ENCODE peak calls at places on chromosomes 16 and 17, in six cellular contexts. N is upper lobe of right lung; I is effector memory CD4-positive, alpha-beta T cell; G is hepatocyte; Z is Peyer's patch; T is lower lobe of right lung. O is an unnamed sample.

GRCh38 chr17:15659663-15660062 is 24.4 kb downstream of the TRIM16 start:
- DNase-seq in I (no peak), N (peak; percentile 68), G (no peak), T (peak; percentile 68), Z (no peak), O (no peak)

GRCh38 chr17:16001498-16001897 is 1.9 kb downstream of the TTC19 start:
- DNase-seq in T (no peak), G (no peak), Z (no peak), I (no peak), N (no peak), O (no peak)

GRCh38 chr17:4968916-4969550 is 1.4 kb upstream of the SPAG7 start:
- DNase-seq in Z (no peak), G (peak; percentile 79), T (no peak), N (no peak), I (no peak), O (no peak)

GRCh38 chr16:8850279-8850885 is 18.4 kb downstream of the CARHSP1 start:
- DNase-seq in N (peak; percentile 68), T (no peak), Z (no peak), I (no peak), G (no peak), O (no peak)

GRCh38 chr17:64506201-64506575 is at the start of gene DDX5:
- DNase-seq in G (peak; percentile 99), Z (peak; percentile 97), T (peak; percentile 99), I (peak; percentile 97), N (peak; percentile 99), O (peak; percentile 98)

GRCh38 chr17:8326591-8327583 is 12.8 kb upstream of the ODF4 start:
- DNase-seq in N (peak; percentile 73), T (no peak), I (no peak), G (peak; percentile 60), Z (no peak), O (peak; percentile 34)

GRCh38 chr17:7523033-7523432 is 25.8 kb upstream of the TNFSF12 start:
- DNase-seq in G (no peak), Z (peak; percentile 35), N (peak; percentile 60), I (no peak), T (peak; percentile 54), O (no peak)

GRCh38 chr16:25223964-25224363 is 7.2 kb downstream of the AQP8 start:
- DNase-seq in G (no peak), I (no peak), Z (no peak), T (no peak), N (no peak), O (no peak)

GRCh38 chr17:60154616-60155426 is 5.0 kb downstream of the CA4 start:
- DNase-seq in N (peak; percentile 54), Z (no peak), T (peak; percentile 37), G (no peak), I (no peak), O (peak; percentile 33)

GRCh38 chr17:42843358-42843934 is 934 bp upstream of the AOC2 start:
- DNase-seq in I (no peak), Z (no peak), T (no peak), N (no peak), G (peak; percentile 80), O (peak; percentile 45)

GRCh38 chr17:18015603-18016002 is 23.4 kb downstream of the ATPAF2 start:
- DNase-seq in I (no peak), T (no peak), Z (no peak), G (no peak), N (no peak), O (no peak)

GRCh38 chr16:13102401-13102800 is 201.0 kb downstream of the SHISA9 start:
- DNase-seq in T (no peak), G (no peak), N (no peak), Z (no peak), I (no peak), O (no peak)

GRCh38 chr16:66025751-66026150 is 340.7 kb upstream of the CDH5 start:
- DNase-seq in G (no peak), I (no peak), N (no peak), T (no peak), Z (no peak), O (no peak)

GRCh38 chr16:57194512-57194911 is 8.4 kb downstream of the RSPRY1 start:
- DNase-seq in Z (no peak), G (peak; percentile 61), N (no peak), I (no peak), T (no peak), O (no peak)

GRCh38 chr17:80501739-80502577 is 25.6 kb upstream of the NPTX1 start:
- DNase-seq in T (no peak), N (no peak), I (no peak), Z (no peak), G (no peak), O (no peak)

GRCh38 chr17:81934850-81935708 is 2.0 kb downstream of the PYCR1 start:
- DNase-seq in T (no peak), I (no peak), G (no peak), Z (no peak), N (peak; percentile 64), O (no peak)

GRCh38 chr16:77373726-77374125 is 61.1 kb downstream of the ADAMTS18 start:
- DNase-seq in I (no peak), Z (no peak), T (no peak), N (no peak), G (peak; percentile 52), O (no peak)

GRCh38 chr17:58249270-58250133 is 11.1 kb downstream of the LPO start:
- DNase-seq in G (peak; percentile 74), I (peak; percentile 47), T (peak; percentile 80), N (peak; percentile 84), Z (peak; percentile 59), O (peak; percentile 71)

GRCh38 chr16:81293909-81294802 is 20.6 kb upstream of the GAN start:
- DNase-seq in Z (no peak), N (no peak), G (peak; percentile 45), T (no peak), I (no peak), O (no peak)

GRCh38 chr17:3667366-3668278 is 756 bp downstream of the TAX1BP3 start:
- DNase-seq in I (no peak), G (peak; percentile 97), Z (peak; percentile 39), T (peak; percentile 92), N (peak; percentile 95), O (peak; percentile 68)

GRCh38 chr17:38428150-38428642 is at the start of gene ARHGAP23:
- DNase-seq in T (peak; percentile 79), G (peak; percentile 74), I (peak; percentile 38), Z (peak; percentile 20), N (peak; percentile 85), O (peak; percentile 51)

GRCh38 chr16:57574086-57574485 is 31.6 kb downstream of the ADGRG5 start:
- DNase-seq in G (no peak), T (no peak), N (no peak), I (no peak), Z (peak; percentile 10), O (no peak)

GRCh38 chr17:74354123-74354522 is 7.5 kb downstream of the BTBD17 start:
- DNase-seq in N (peak; percentile 79), I (no peak), Z (no peak), G (peak; percentile 75), T (no peak), O (peak; percentile 84)

GRCh38 chr17:49577651-49577935 is 1.9 kb downstream of the NXPH3 start:
- DNase-seq in T (no peak), Z (no peak), N (no peak), I (no peak), G (no peak), O (no peak)

GRCh38 chr17:49577978-49578893 is 2.6 kb downstream of the NXPH3 start:
- DNase-seq in G (no peak), Z (no peak), I (no peak), N (no peak), T (no peak), O (no peak)

GRCh38 chr17:49576121-49576905 is 642 bp downstream of the NXPH3 start:
- DNase-seq in T (no peak), G (peak; percentile 68), I (no peak), Z (no peak), N (peak; percentile 69), O (peak; percentile 59)

GRCh38 chr17:49575524-49576120 is at the start of gene NXPH3:
- DNase-seq in G (peak; percentile 82), T (peak; percentile 78), I (peak; percentile 33), N (peak; percentile 87), Z (no peak), O (peak; percentile 60)

GRCh38 chr17:49576906-49577650 is 1.4 kb downstream of the NXPH3 start:
- DNase-seq in I (no peak), N (no peak), T (no peak), G (peak; percentile 5), Z (no peak), O (no peak)
- H3K27me3 ChIP-seq in I (peaks cover 36% of the 10 kb centered on the region), N (peaks cover 7% of the 10 kb centered on the region), T (peaks cover 8% of the 10 kb centered on the region), G (peaks cover 38% of the 10 kb centered on the region), Z (peaks cover 14% of the 10 kb centered on the region), O (peaks cover 57% of the 10 kb centered on the region)

DNA sequence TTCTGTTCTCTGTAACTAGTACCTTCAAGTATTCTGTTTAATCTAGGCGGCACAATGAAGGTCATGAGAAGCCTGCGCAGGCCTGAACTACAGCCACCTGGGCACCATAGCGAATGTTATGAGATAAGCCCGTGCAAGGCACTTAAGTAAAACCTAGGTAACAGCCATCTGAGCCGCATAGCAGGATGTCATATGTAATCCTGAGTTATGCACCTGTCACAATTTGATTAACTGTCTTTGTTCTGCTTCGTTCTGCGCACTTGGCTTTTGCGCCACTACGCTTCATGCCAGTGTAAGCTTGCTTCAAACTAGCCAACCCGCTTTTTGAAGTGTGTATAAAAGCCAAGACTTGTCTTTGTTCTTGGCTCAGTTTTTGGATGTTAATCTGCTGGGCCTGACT is 449.8 kb downstream of the KCNJ18 start:
- DNase-seq in N (no peak), G (no peak), T (no peak), I (no peak), Z (no peak), O (no peak)
- H3K9me3 ChIP-seq in N (no peaks in the 10 kb centered on the region), G (peaks cover 4% of the 10 kb centered on the region), T (no peaks in the 10 kb centered on the region), I (no peaks in the 10 kb centered on the region), Z (no peaks in the 10 kb centered on the region), O (no peaks in the 10 kb centered on the region)

DNA sequence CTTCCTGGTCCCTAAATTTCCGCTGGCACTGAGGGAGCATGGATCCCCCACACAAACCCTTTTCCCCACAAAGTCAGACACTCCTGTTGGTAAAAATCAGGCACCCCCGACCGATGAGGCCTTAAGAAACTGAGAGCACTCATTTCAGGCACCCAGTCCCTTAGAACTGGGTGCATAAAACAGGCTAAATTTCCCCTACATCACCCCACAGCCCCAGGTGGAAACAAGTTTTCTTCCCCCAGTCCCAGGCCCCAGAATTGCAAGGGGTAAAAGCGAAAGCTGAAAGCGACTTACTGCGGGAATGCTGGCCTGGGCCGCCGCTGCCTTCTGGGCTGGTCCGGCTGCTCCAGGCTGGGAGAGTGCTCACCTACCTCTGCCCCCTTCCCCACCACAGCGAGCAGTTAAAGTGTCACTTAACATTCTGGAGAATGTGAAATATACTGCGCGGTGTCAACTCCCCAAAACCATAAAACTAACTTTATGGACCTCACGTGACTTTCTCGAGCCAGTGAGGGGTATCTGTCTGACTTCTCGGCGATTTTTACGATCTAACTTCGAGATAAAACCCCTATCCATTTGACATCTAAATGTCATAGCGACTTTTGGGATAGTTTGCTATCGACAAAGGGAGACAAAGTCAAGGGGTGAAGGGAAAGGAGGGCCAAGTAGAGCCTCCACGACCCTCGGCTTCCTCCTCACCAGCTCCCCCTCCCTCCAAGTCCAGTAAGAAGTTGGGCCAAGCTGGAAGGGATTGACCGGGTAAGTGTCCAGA is at the start of gene HOXB3:
- DNase-seq in T (no peak), G (no peak), Z (no peak), N (no peak), I (no peak), O (no peak)
- H3K27me3 ChIP-seq in T (peaks cover 80% of the 10 kb centered on the region), G (peaks cover 93% of the 10 kb centered on the region), Z (no peaks in the 10 kb centered on the region), N (peaks cover 68% of the 10 kb centered on the region), I (peaks cover 28% of the 10 kb centered on the region), O (peaks cover 96% of the 10 kb centered on the region)

GRCh38 chr17:83151056-83151441 is 71.6 kb downstream of the METRNL start:
- DNase-seq in I (no peak), Z (no peak), G (no peak), T (no peak), N (no peak), O (no peak)
- H3K9me3 ChIP-seq in I (no peaks in the 10 kb centered on the region), Z (no peaks in the 10 kb centered on the region), G (no peaks in the 10 kb centered on the region), T (no peaks in the 10 kb centered on the region), N (no peaks in the 10 kb centered on the region), O (no peaks in the 10 kb centered on the region)

GRCh38 chr16:979859-980594 is 1.5 kb upstream of the SOX8 start:
- DNase-seq in I (no peak), G (no peak), T (no peak), N (no peak), Z (no peak), O (no peak)
- H3K27me3 ChIP-seq in I (no peaks in the 10 kb centered on the region), G (peaks cover 22% of the 10 kb centered on the region), T (peaks cover 51% of the 10 kb centered on the region), N (peaks cover 41% of the 10 kb centered on the region), Z (peaks cover 22% of the 10 kb centered on the region), O (peaks cover 64% of the 10 kb centered on the region)

O was measured in BE2C.